ENCODE peak calls at places on chromosomes 6 and 20, in eight cellular contexts. W, H, M, J, E, N, R and F are unnamed samples.

GRCh38 chr6:139231206-139231605 is 60.6 kb downstream of the TXLNB start:
- DNase-seq in J (no peak), E (no peak), H (no peak), R (peak; percentile 41), M (no peak), W (no peak), N (no peak), F (no peak)

GRCh38 chr6:31128093-31128676 is 7.9 kb upstream of the CDSN start:
- DNase-seq in H (peak; percentile 30), W (peak; percentile 43), E (peak; percentile 35), R (peak; percentile 64), M (peak; percentile 71), N (peak; percentile 41), J (peak; percentile 78), F (peak; percentile 56)

GRCh38 chr6:100538086-100538485 is 73.4 kb upstream of the SIM1 start:
- DNase-seq in H (no peak), J (no peak), W (no peak), N (no peak), M (no peak), R (no peak), E (peak; percentile 11), F (no peak)

GRCh38 chr6:14635933-14636599 is 518.5 kb downstream of the CD83 start:
- DNase-seq in E (no peak), H (no peak), R (no peak), N (no peak), W (no peak), M (no peak), J (no peak), F (no peak)

GRCh38 chr6:125584468-125584939 is 164.9 kb upstream of the HEY2 start:
- DNase-seq in N (no peak), E (peak; percentile 81), J (peak; percentile 65), H (peak; percentile 3), M (no peak), R (peak; percentile 78), W (no peak), F (peak; percentile 70)

GRCh38 chr20:20085812-20086211 is 33.5 kb downstream of the CFAP61 start:
- DNase-seq in J (no peak), E (no peak), W (no peak), N (peak; percentile 59), H (no peak), R (peak; percentile 84), M (no peak), F (no peak)

GRCh38 chr20:48601798-48602197 is 226.0 kb downstream of the PREX1 start:
- DNase-seq in J (no peak), W (no peak), N (no peak), M (no peak), H (no peak), E (no peak), R (no peak), F (no peak)

GRCh38 chr6:38027685-38028373 is 208.3 kb downstream of the ZFAND3 start:
- DNase-seq in J (no peak), W (no peak), N (no peak), R (peak; percentile 19), E (peak; percentile 12), M (no peak), H (no peak), F (peak; percentile 44)

GRCh38 chr6:137903933-137904821 is 37.1 kb downstream of the TNFAIP3 start:
- DNase-seq in J (no peak), N (peak; percentile 47), H (no peak), M (no peak), W (no peak), E (no peak), R (peak; percentile 83), F (no peak)